ENCODE peak calls at places on chromosomes 3 and 15, in six cellular contexts. A is GM20000, N is Ammon's horn, B is LoVo, Y is body of pancreas, J is RWPE1. T is an unnamed sample.

GRCh38 chr15:52011711-52012144 is 7.3 kb upstream of the MAPK6 start:
- DNase-seq in N (peak; percentile 79), J (no peak), Y (no peak), B (no peak), A (no peak), T (no peak)

GRCh38 chr3:14512944-14513332 is 27.2 kb downstream of the GRIP2 start:
- DNase-seq in Y (no peak), J (no peak), B (no peak), A (no peak), N (no peak), T (no peak)

GRCh38 chr3:50147861-50148260 is 7.3 kb upstream of the SEMA3F start:
- DNase-seq in N (no peak), B (no peak), Y (no peak), J (no peak), A (no peak), T (no peak)

GRCh38 chr3:49724586-49724985 is 835 bp upstream of the GMPPB start:
- DNase-seq in A (peak; percentile 58), B (no peak), Y (no peak), J (no peak), N (no peak), T (peak; percentile 57)

GRCh38 chr3:102148598-102149302 is 286.1 kb upstream of the ZPLD1 start:
- DNase-seq in B (no peak), A (no peak), Y (no peak), J (no peak), N (no peak), T (no peak)

GRCh38 chr3:45011756-45012441 is 14.2 kb upstream of the CLEC3B start:
- DNase-seq in A (peak; percentile 52), Y (no peak), J (no peak), N (peak; percentile 33), B (no peak), T (peak; percentile 53)

GRCh38 chr3:184914628-184915027 is 102.7 kb downstream of the VPS8 start:
- DNase-seq in N (no peak), A (no peak), J (no peak), B (no peak), Y (no peak), T (no peak)

GRCh38 chr3:1068985-1069384 is 23.8 kb upstream of the CNTN6 start:
- DNase-seq in J (no peak), N (no peak), B (no peak), A (no peak), Y (no peak), T (no peak)

GRCh38 chr3:13433931-13434330 is 13.8 kb upstream of the NUP210 start:
- DNase-seq in N (no peak), B (no peak), J (no peak), Y (no peak), A (no peak), T (no peak)

GRCh38 chr3:90054306-90054705 is 946.9 kb downstream of the EPHA3 start:
- DNase-seq in A (no peak), Y (no peak), J (no peak), B (no peak), N (no peak), T (no peak)

GRCh38 chr3:101829066-101829830 is 20.1 kb upstream of the NFKBIZ start:
- DNase-seq in J (no peak), B (no peak), N (peak; percentile 61), A (no peak), Y (peak; percentile 48), T (peak; percentile 46)

GRCh38 chr3:152835311-152836102 is 576 bp downstream of the P2RY1 start:
- DNase-seq in A (peak; percentile 68), B (peak; percentile 35), J (peak; percentile 36), N (peak; percentile 28), Y (peak; percentile 41), T (no peak)